ENCODE peak calls at places on chromosomes 2 and 18, in ten cellular contexts. V is ureter; L is CD4-positive, alpha-beta memory T cell; N is CD8-positive, alpha-beta memory T cell; K is activated CD4-positive, alpha-beta T cell treated with anti-CD3 and anti-CD28 coated beads, Interleukin-2, amount 50 U/mL, for 48 hours; D is SK-N-SH; W is HS-27A; U is CD4-positive, alpha-beta T cell; R is NCI-H774; S is AG04450. P is an unnamed sample.
A peak's percentile ranks its signal among the peaks of the same experiment; 100 is the strongest.

GRCh38 chr2:105290981-105291660 is 38.4 kb downstream of the TGFBRAP1 start:
- DNase-seq in V (no peak), L (no peak), N (no peak), K (no peak), D (no peak), W (no peak), U (no peak), R (no peak), S (no peak), P (no peak)

GRCh38 chr2:128535928-128536327 is 217.3 kb upstream of the HS6ST1 start:
- DNase-seq in V (no peak), L (no peak), N (no peak), K (no peak), D (no peak), W (peak; percentile 91), U (no peak), R (no peak), S (peak; percentile 48), P (peak; percentile 76)

GRCh38 chr2:174617120-174617519 is 19.5 kb upstream of the WIPF1 start:
- DNase-seq in V (no peak), L (no peak), N (no peak), K (no peak), D (no peak), W (no peak), U (no peak), R (no peak), S (no peak), P (no peak)

GRCh38 chr18:51516478-51517038 is 319.1 kb upstream of the MEX3C start:
- DNase-seq in V (no peak), L (no peak), N (no peak), K (no peak), D (no peak), W (no peak), U (no peak), R (no peak), S (no peak), P (no peak)

GRCh38 chr18:7946724-7947377 is 379.7 kb downstream of the PTPRM start:
- DNase-seq in V (no peak), L (no peak), N (no peak), K (peak; percentile 5), D (peak; percentile 37), W (no peak), U (no peak), R (peak; percentile 32), S (peak; percentile 76), P (peak; percentile 52)

GRCh38 chr2:73877071-73877802 is 15.6 kb upstream of the ACTG2 start:
- DNase-seq in V (no peak), L (no peak), N (no peak), K (no peak), D (no peak), W (no peak), U (no peak), R (peak; percentile 15), S (no peak), P (no peak)

GRCh38 chr2:168466190-168466737 is 10.2 kb downstream of the CERS6 start:
- DNase-seq in V (no peak), L (no peak), N (no peak), K (no peak), D (no peak), W (no peak), U (no peak), R (no peak), S (no peak), P (no peak)

GRCh38 chr18:51370996-51371395 is 173.5 kb upstream of the MEX3C start:
- DNase-seq in V (no peak), L (no peak), N (no peak), K (no peak), D (no peak), W (no peak), U (no peak), R (no peak), S (no peak), P (no peak)

GRCh38 chr2:213150315-213150951 is 979 bp downstream of the IKZF2 start:
- DNase-seq in V (no peak), L (no peak), N (no peak), K (no peak), D (no peak), W (no peak), U (no peak), R (no peak), S (no peak), P (no peak)

GRCh38 chr2:201965550-201965949 is 68.1 kb upstream of the FZD7 start:
- DNase-seq in V (no peak), L (no peak), N (no peak), K (no peak), D (no peak), W (no peak), U (no peak), R (no peak), S (no peak), P (no peak)

GRCh38 chr2:177164131-177164530 is 48.5 kb upstream of the HNRNPA3 start:
- DNase-seq in V (no peak), L (no peak), N (no peak), K (no peak), D (no peak), W (no peak), U (no peak), R (no peak), S (no peak), P (no peak)

GRCh38 chr18:48729421-48729820 is 190.6 kb downstream of the CTIF start:
- DNase-seq in V (no peak), L (no peak), N (no peak), K (no peak), D (no peak), W (no peak), U (no peak), R (no peak), S (no peak), P (no peak)

GRCh38 chr2:186641807-186642321 is 52.0 kb upstream of the FAM171B start:
- DNase-seq in V (peak; percentile 45), L (no peak), N (peak; percentile 17), K (no peak), D (peak; percentile 56), W (peak; percentile 17), U (peak; percentile 7), R (no peak), S (peak; percentile 48), P (peak; percentile 34)

GRCh38 chr2:28096421-28096820 is 205.9 kb downstream of the BABAM2 start:
- DNase-seq in V (no peak), L (no peak), N (no peak), K (no peak), D (no peak), W (no peak), U (no peak), R (no peak), S (no peak), P (peak; percentile 7)

GRCh38 chr2:216857131-216857550 is 2.7 kb downstream of the TNP1 start:
- DNase-seq in V (no peak), L (no peak), N (no peak), K (no peak), D (no peak), W (no peak), U (no peak), R (no peak), S (peak; percentile 15), P (peak; percentile 35)

GRCh38 chr2:24354899-24355298 is 5.4 kb downstream of the ITSN2 start:
- DNase-seq in V (no peak), L (no peak), N (no peak), K (no peak), D (no peak), W (no peak), U (no peak), R (no peak), S (no peak), P (no peak)

GRCh38 chr2:10157293-10157692 is 34.8 kb downstream of the RRM2 start:
- DNase-seq in V (no peak), L (no peak), N (no peak), K (no peak), D (peak; percentile 50), W (no peak), U (no peak), R (no peak), S (no peak), P (no peak)

GRCh38 chr2:199339826-199340605 is 117.7 kb downstream of the SATB2 start:
- DNase-seq in V (no peak), L (no peak), N (no peak), K (no peak), D (no peak), W (no peak), U (no peak), R (no peak), S (no peak), P (no peak)

GRCh38 chr2:214066847-214067246 is 344.0 kb upstream of the VWC2L start:
- DNase-seq in V (no peak), L (no peak), N (no peak), K (no peak), D (no peak), W (no peak), U (no peak), R (no peak), S (no peak), P (no peak)

GRCh38 chr2:228630786-228631185 is 449.3 kb upstream of the SPHKAP start:
- DNase-seq in V (no peak), L (no peak), N (no peak), K (no peak), D (no peak), W (no peak), U (no peak), R (no peak), S (no peak), P (no peak)

GRCh38 chr18:27136208-27136535 is 48.9 kb downstream of the CHST9 start:
- DNase-seq in V (no peak), L (no peak), N (no peak), K (no peak), D (no peak), W (peak; percentile 3), U (no peak), R (no peak), S (no peak), P (no peak)

GRCh38 chr2:95260028-95261023 is 13.9 kb upstream of the PROM2 start:
- DNase-seq in V (peak; percentile 81), L (no peak), N (no peak), K (no peak), D (peak; percentile 2), W (no peak), U (no peak), R (no peak), S (no peak), P (no peak)

GRCh38 chr18:58105206-58105907 is 61.3 kb downstream of the NEDD4L start:
- DNase-seq in V (no peak), L (no peak), N (no peak), K (no peak), D (no peak), W (no peak), U (no peak), R (no peak), S (no peak), P (peak; percentile 25)

GRCh38 chr2:203164311-203164935 is 74.4 kb upstream of the CYP20A1 start:
- DNase-seq in V (no peak), L (no peak), N (no peak), K (no peak), D (no peak), W (no peak), U (no peak), R (no peak), S (peak; percentile 54), P (peak; percentile 32)

GRCh38 chr18:77102246-77103040 is 30.1 kb downstream of the MBP start:
- DNase-seq in V (no peak), L (peak; percentile 59), N (peak; percentile 69), K (no peak), D (peak; percentile 53), W (no peak), U (no peak), R (no peak), S (peak; percentile 71), P (peak; percentile 73)

GRCh38 chr2:181117176-181117925 is 136.9 kb downstream of the UBE2E3 start:
- DNase-seq in V (no peak), L (no peak), N (no peak), K (no peak), D (no peak), W (no peak), U (no peak), R (no peak), S (no peak), P (no peak)

GRCh38 chr2:236585966-236586365 is 16.3 kb downstream of the ACKR3 start:
- DNase-seq in V (no peak), L (no peak), N (no peak), K (no peak), D (no peak), W (no peak), U (no peak), R (no peak), S (no peak), P (no peak)

GRCh38 chr2:74252036-74252435 is 53.6 kb downstream of the MTHFD2 start:
- DNase-seq in V (no peak), L (no peak), N (no peak), K (no peak), D (no peak), W (no peak), U (no peak), R (no peak), S (no peak), P (no peak)

P was measured in hepatic stellate cell.